ENCODE peak calls at places on chromosomes 5 and 9, in seven cellular contexts. E, Q, K, T, B, J and M are unnamed samples.

GRCh38 chr9:117435630-117436261 is 20.9 kb upstream of the ASTN2 start:
- DNase-seq in B (no peak), Q (no peak), J (no peak), K (no peak), T (no peak), E (no peak), M (no peak)

GRCh38 chr5:124932791-124933600 is 186.6 kb upstream of the ZNF608 start:
- DNase-seq in B (peak; percentile 58), E (peak; percentile 84), T (no peak), J (no peak), Q (peak; percentile 85), K (no peak), M (peak; percentile 38)

GRCh38 chr5:154446183-154447073 is 631 bp downstream of the SAP30L start:
- DNase-seq in Q (peak; percentile 71), E (peak; percentile 77), J (peak; percentile 61), K (peak; percentile 52), B (peak; percentile 73), T (peak; percentile 50), M (peak; percentile 69)

GRCh38 chr5:148796931-148797330 is 29.5 kb upstream of the ADRB2 start:
- DNase-seq in K (no peak), B (no peak), Q (no peak), E (no peak), T (no peak), J (no peak), M (no peak)

GRCh38 chr5:76947064-76947463 is 5.8 kb upstream of the CRHBP start:
- DNase-seq in J (no peak), Q (no peak), E (no peak), K (no peak), T (no peak), B (no peak), M (no peak)

GRCh38 chr5:161230222-161230621 is 316.3 kb downstream of the GABRB2 start:
- DNase-seq in B (no peak), Q (no peak), J (no peak), K (no peak), E (no peak), T (no peak), M (no peak)

GRCh38 chr5:15365040-15365439 is 134.9 kb upstream of the FBXL7 start:
- DNase-seq in E (no peak), B (peak; percentile 31), J (no peak), T (no peak), K (no peak), Q (peak; percentile 3), M (no peak)

GRCh38 chr9:134658378-134658955 is 16.9 kb downstream of the COL5A1 start:
- DNase-seq in E (no peak), J (no peak), K (no peak), T (no peak), Q (no peak), B (no peak), M (no peak)

GRCh38 chr9:131732636-131733340 is 7.1 kb downstream of the RAPGEF1 start:
- DNase-seq in B (no peak), T (peak; percentile 87), Q (no peak), K (no peak), J (no peak), E (no peak), M (no peak)

GRCh38 chr5:139820130-139820529 is 24.5 kb downstream of the PSD2 start:
- DNase-seq in K (no peak), T (no peak), E (no peak), Q (no peak), J (no peak), B (no peak), M (no peak)

GRCh38 chr9:106866243-106866642 is 3.3 kb downstream of the ZNF462 start:
- DNase-seq in T (no peak), B (no peak), E (no peak), J (no peak), Q (no peak), K (no peak), M (no peak)

GRCh38 chr5:148457183-148457620 is 73.4 kb downstream of the FBXO38 start:
- DNase-seq in T (peak; percentile 10), B (no peak), Q (no peak), E (no peak), K (no peak), J (no peak), M (no peak)

GRCh38 chr5:158640581-158640980 is 459.1 kb downstream of the EBF1 start:
- DNase-seq in T (no peak), J (no peak), E (peak; percentile 41), B (peak; percentile 37), K (no peak), Q (no peak), M (no peak)

GRCh38 chr5:119078870-119079269 is 8.0 kb downstream of the DMXL1 start:
- DNase-seq in T (no peak), E (peak; percentile 85), K (no peak), B (peak; percentile 52), Q (peak; percentile 66), J (no peak), M (no peak)

GRCh38 chr9:136605966-136606365 is 56.8 kb upstream of the EGFL7 start:
- DNase-seq in J (no peak), Q (no peak), K (no peak), T (no peak), E (no peak), B (no peak), M (no peak)

GRCh38 chr5:61332369-61332745 is 299 bp downstream of the ZSWIM6 start:
- DNase-seq in J (peak; percentile 65), Q (no peak), K (peak; percentile 38), T (peak; percentile 48), B (peak; percentile 38), E (no peak), M (no peak)

GRCh38 chr9:68974431-68974830 is 39.5 kb downstream of the PRKACG start:
- DNase-seq in J (no peak), K (no peak), E (no peak), Q (no peak), B (no peak), T (peak; percentile 91), M (no peak)

DNA sequence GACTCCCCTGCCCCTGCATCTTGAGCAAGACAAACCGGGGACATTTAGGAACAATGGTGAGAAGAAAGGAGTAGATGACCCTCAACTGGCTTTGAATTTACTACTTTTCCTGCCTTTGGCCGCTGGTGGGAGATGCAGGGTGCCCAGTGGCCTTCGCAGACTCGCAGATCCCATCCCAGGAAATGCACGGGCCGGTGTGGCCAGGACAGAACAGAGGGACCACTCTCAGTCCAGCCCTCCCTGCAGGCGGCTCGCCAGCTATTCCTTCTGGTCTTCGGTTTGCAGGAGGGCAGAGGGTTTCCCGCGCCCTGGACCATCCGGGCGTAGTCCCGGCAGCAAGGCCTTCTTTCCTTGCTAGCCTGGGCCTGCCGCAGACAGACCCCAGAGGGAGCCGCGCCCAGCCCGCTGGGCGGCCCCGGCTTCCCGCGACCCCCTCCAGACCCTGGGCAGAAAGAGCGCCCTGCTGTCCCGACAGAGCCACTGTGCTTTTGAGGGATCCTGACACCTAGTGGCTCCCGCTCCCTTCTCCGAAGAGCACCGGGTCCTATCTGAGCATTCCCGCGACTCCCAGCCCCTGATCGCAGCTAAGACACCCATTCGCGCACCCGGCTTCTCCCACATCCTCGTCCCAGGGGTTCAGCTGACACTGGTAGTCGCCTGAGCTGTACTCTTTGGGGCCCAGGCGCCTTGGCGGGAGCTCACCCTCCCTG is 1.2 kb downstream of the CFAP90 start:
- DNase-seq in B (no peak), T (no peak), J (peak; percentile 47), K (no peak), E (no peak), Q (no peak), M (no peak)
- TF ChIP-seq CTCF in B (no peak), T (no peak), J (no peak), K (no peak), E (peak; percentile 21), Q (peak; percentile 31), M (peak; percentile 16)

GRCh38 chr5:168301593-168302388 is 10.3 kb downstream of the WWC1 start:
- DNase-seq in T (no peak), J (no peak), Q (no peak), E (peak; percentile 56), B (no peak), K (peak; percentile 77), M (no peak)

GRCh38 chr5:168302785-168303184 is 11.3 kb downstream of the WWC1 start:
- DNase-seq in Q (no peak), J (no peak), T (no peak), B (no peak), K (no peak), E (peak; percentile 61), M (no peak)

GRCh38 chr5:168303398-168304020 is 12.1 kb downstream of the WWC1 start:
- DNase-seq in J (no peak), T (no peak), K (no peak), E (no peak), B (no peak), Q (no peak), M (no peak)

GRCh38 chr5:168305281-168305680 is 13.8 kb downstream of the WWC1 start:
- DNase-seq in E (no peak), K (no peak), B (no peak), T (no peak), Q (no peak), J (no peak), M (no peak)

GRCh38 chr5:168304349-168304748 is 12.9 kb downstream of the WWC1 start:
- DNase-seq in T (no peak), Q (no peak), J (no peak), E (no peak), K (peak; percentile 63), B (no peak), M (no peak)
- TF ChIP-seq CTCF in T (no peak), Q (no peak), J (no peak), E (no peak), K (no peak), B (no peak), M (no peak)

DNA sequence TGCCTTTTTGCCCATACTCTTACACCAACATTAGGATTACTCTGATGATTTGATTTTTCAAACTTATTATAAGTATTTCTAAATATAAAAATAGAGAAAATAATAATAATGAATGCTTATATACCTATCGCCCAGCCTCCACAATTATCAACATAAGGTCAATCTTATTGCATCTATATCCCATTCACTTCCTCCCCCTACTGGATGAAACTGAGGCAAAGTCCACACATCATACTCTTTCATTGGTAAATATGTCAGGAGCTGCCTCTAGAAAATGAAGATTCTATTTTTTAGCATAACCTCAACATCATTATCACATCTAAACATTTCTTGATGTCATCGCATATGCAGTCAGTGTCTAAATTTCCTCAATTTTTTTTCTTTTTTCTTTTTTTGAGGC is 44.3 kb downstream of the SH3RF2 start:
- DNase-seq in E (no peak), B (no peak), J (no peak), T (no peak), K (no peak), Q (no peak), M (no peak)
- TF ChIP-seq CTCF in E (no peak), B (no peak), J (no peak), T (no peak), K (no peak), Q (peak; percentile 38), M (no peak)

DNA sequence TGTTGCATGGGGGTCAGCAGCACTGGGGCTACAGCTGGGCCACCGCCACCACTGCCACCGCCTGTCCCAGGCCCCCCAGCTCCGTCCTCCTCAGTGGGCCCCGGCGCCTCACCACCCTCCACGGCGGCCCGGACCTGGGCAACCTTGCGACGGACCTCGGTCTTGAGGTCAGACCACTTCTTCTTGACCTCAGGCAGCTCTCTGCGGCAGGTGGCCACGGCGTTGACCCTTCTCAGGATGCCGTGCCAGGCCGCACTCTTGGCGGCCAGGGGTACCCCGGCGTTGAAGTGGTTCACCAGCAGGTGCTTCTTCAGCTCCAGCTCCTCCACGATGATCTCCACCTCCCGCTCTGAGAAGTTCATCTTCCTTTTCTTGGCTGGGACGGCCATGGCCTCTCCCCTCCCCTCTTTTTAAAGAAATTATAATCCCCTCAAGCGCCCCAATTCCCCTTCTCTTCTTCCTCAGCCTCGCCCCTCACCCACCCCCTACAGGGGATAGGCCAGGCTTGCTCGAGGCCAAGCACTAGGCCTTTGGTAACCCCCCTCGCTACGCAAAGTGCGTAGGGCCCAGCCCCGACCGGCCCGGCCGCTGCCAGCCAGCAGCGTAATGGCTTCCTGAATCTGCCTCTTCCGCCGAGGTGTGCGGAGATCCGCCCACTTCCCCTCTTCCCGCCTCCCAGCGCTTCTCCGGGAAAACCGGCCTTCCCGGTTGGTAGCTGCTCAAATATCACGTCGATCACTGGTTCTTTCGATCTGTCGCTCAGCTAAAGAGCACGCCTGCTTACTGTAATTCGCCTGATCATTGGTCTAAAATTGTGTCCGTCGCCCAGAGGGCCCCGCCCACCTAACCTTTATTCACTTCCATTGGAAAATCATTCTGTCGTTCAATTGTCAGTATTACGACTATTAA is at the start of gene NAIF1:
- DNase-seq in E (peak; percentile 100), K (peak; percentile 98), J (peak; percentile 96), Q (peak; percentile 100), B (peak; percentile 100), T (peak; percentile 100), M (peak; percentile 99)
- TF ChIP-seq CTCF in E (no peak), K (no peak), J (no peak), Q (no peak), B (no peak), T (no peak), M (no peak)